ENCODE peak calls at places on chromosomes 7 and 10, in six cellular contexts. One of them, this sample, is unnamed.

GRCh38 chr10:116183733-116184447 is 89.1 kb downstream of the GFRA1 start:
- DNase-seq in tibial nerve: no peak
- DNase-seq in body of pancreas: peak; percentile 28
- DNase-seq in HepG2: no peak
- DNase-seq in testis: peak; percentile 21
- DNase-seq in H54: peak; percentile 27
- DNase-seq in this sample: no peak

GRCh38 chr10:484441-484924 is 205.0 kb downstream of the DIP2C start:
- DNase-seq in tibial nerve: no peak
- DNase-seq in body of pancreas: peak; percentile 34
- DNase-seq in HepG2: no peak
- DNase-seq in testis: no peak
- DNase-seq in H54: peak; percentile 45
- DNase-seq in this sample: no peak

GRCh38 chr10:84352251-84352842 is 24.0 kb downstream of the CCSER2 start:
- DNase-seq in tibial nerve: peak; percentile 40
- DNase-seq in body of pancreas: peak; percentile 70
- DNase-seq in HepG2: peak; percentile 45
- DNase-seq in testis: peak; percentile 74
- DNase-seq in H54: peak; percentile 72
- DNase-seq in this sample: peak; percentile 47

GRCh38 chr10:119680050-119680449 is 28.9 kb downstream of the BAG3 start:
- DNase-seq in tibial nerve: no peak
- DNase-seq in body of pancreas: no peak
- DNase-seq in HepG2: no peak
- DNase-seq in testis: no peak
- DNase-seq in H54: peak; percentile 78
- DNase-seq in this sample: no peak

GRCh38 chr7:148884049-148884298 is at the start of gene EZH2:
- DNase-seq in tibial nerve: no peak
- DNase-seq in body of pancreas: no peak
- DNase-seq in HepG2: no peak
- DNase-seq in testis: no peak
- DNase-seq in H54: no peak
- DNase-seq in this sample: no peak

GRCh38 chr7:152959610-152960009 is 200.1 kb downstream of the ACTR3B start:
- DNase-seq in tibial nerve: no peak
- DNase-seq in body of pancreas: no peak
- DNase-seq in HepG2: no peak
- DNase-seq in testis: no peak
- DNase-seq in H54: no peak
- DNase-seq in this sample: no peak

GRCh38 chr7:19146699-19147098 is 1.5 kb upstream of the FERD3L start:
- DNase-seq in tibial nerve: no peak
- DNase-seq in body of pancreas: no peak
- DNase-seq in HepG2: no peak
- DNase-seq in testis: no peak
- DNase-seq in H54: peak; percentile 18
- DNase-seq in this sample: peak; percentile 0

GRCh38 chr10:60453031-60453430 is 63.4 kb upstream of the ANK3 start:
- DNase-seq in tibial nerve: no peak
- DNase-seq in body of pancreas: no peak
- DNase-seq in HepG2: no peak
- DNase-seq in testis: no peak
- DNase-seq in H54: no peak
- DNase-seq in this sample: no peak

GRCh38 chr10:43255644-43256431 is 11.0 kb downstream of the RASGEF1A start:
- DNase-seq in tibial nerve: no peak
- DNase-seq in body of pancreas: no peak
- DNase-seq in HepG2: peak; percentile 24
- DNase-seq in testis: peak; percentile 44
- DNase-seq in H54: peak; percentile 68
- DNase-seq in this sample: peak; percentile 26

GRCh38 chr7:157855452-157856213 is 518.8 kb downstream of the DNAJB6 start:
- DNase-seq in tibial nerve: no peak
- DNase-seq in body of pancreas: no peak
- DNase-seq in HepG2: no peak
- DNase-seq in testis: no peak
- DNase-seq in H54: no peak
- DNase-seq in this sample: no peak

GRCh38 chr10:93436577-93436976 is 45.6 kb downstream of the MYOF start:
- DNase-seq in tibial nerve: peak; percentile 69
- DNase-seq in body of pancreas: peak; percentile 51
- DNase-seq in HepG2: no peak
- DNase-seq in testis: peak; percentile 65
- DNase-seq in H54: peak; percentile 38
- DNase-seq in this sample: no peak

GRCh38 chr7:150442811-150443210 is 7.6 kb upstream of the GIMAP8 start:
- DNase-seq in tibial nerve: no peak
- DNase-seq in body of pancreas: no peak
- DNase-seq in HepG2: no peak
- DNase-seq in testis: no peak
- DNase-seq in H54: no peak
- DNase-seq in this sample: no peak

GRCh38 chr7:131327626-131328386 is at the start of gene MKLN1:
- DNase-seq in tibial nerve: peak; percentile 91
- DNase-seq in body of pancreas: peak; percentile 94
- DNase-seq in HepG2: peak; percentile 68
- DNase-seq in testis: peak; percentile 95
- DNase-seq in H54: peak; percentile 72
- DNase-seq in this sample: peak; percentile 94

GRCh38 chr7:2201686-2202360 is 30.9 kb downstream of the MAD1L1 start:
- DNase-seq in tibial nerve: no peak
- DNase-seq in body of pancreas: no peak
- DNase-seq in HepG2: no peak
- DNase-seq in testis: no peak
- DNase-seq in H54: no peak
- DNase-seq in this sample: no peak

GRCh38 chr7:149823191-149823630 is 15.0 kb upstream of the ZNF862 start:
- DNase-seq in tibial nerve: no peak
- DNase-seq in body of pancreas: no peak
- DNase-seq in HepG2: no peak
- DNase-seq in testis: no peak
- DNase-seq in H54: no peak
- DNase-seq in this sample: no peak

GRCh38 chr7:151694828-151695580 is 175.3 kb upstream of the RHEB start:
- DNase-seq in tibial nerve: no peak
- DNase-seq in body of pancreas: peak; percentile 45
- DNase-seq in HepG2: peak; percentile 40
- DNase-seq in testis: no peak
- DNase-seq in H54: no peak
- DNase-seq in this sample: no peak

GRCh38 chr7:93923291-93923690 is 1.8 kb downstream of the GNG11 start:
- DNase-seq in tibial nerve: no peak
- DNase-seq in body of pancreas: no peak
- DNase-seq in HepG2: no peak
- DNase-seq in testis: no peak
- DNase-seq in H54: no peak
- DNase-seq in this sample: no peak

DNA sequence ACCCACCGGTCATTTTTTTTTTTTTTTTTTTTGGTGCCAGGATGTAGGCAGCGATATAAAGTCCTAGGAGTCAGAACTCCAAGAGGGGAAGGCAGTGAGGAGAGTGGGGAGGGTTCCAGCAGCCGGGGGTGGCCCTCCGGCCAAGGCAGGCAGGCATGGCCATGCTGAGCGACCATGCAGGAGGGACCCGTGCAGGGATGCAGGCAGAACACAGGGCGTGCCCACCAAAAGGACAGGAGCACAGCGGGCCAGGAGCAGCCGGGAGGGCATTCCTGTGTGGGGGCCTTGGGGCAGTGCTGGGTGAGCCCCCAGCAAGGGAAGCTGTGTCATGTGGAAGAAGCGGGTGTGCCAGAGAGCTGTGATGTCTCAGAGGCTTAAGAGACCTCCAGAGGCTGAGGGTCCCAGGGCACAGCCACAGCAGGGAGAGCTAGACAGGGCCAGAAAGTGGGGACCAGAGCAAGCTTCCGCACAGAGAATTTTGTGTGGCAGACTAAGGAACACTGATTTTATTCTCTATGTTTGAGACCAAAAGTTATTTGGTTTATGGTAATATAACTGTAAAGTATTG is 5.7 kb downstream of the ZFAND2A start:
- DNase-seq in tibial nerve: no peak
- DNase-seq in body of pancreas: no peak
- DNase-seq in HepG2: no peak
- DNase-seq in testis: no peak
- DNase-seq in H54: no peak
- DNase-seq in this sample: no peak
- TF ChIP-seq POLR2A in tibial nerve: no peak
- TF ChIP-seq POLR2A in body of pancreas: no peak
- TF ChIP-seq POLR2A in HepG2: no peak
- TF ChIP-seq POLR2A in testis: no peak
- TF ChIP-seq POLR2A in H54: no peak
- TF ChIP-seq POLR2A in this sample: no peak

GRCh38 chr7:98617960-98618418 is 904 bp downstream of the NPTX2 start:
- DNase-seq in tibial nerve: no peak
- DNase-seq in body of pancreas: no peak
- DNase-seq in HepG2: no peak
- DNase-seq in testis: no peak
- DNase-seq in H54: no peak
- DNase-seq in this sample: no peak

GRCh38 chr7:98616381-98617050 is 569 bp upstream of the NPTX2 start:
- DNase-seq in tibial nerve: no peak
- DNase-seq in body of pancreas: peak; percentile 30
- DNase-seq in HepG2: no peak
- DNase-seq in testis: peak; percentile 40
- DNase-seq in H54: no peak
- DNase-seq in this sample: no peak

GRCh38 chr7:98618786-98619185 is 1.7 kb downstream of the NPTX2 start:
- DNase-seq in tibial nerve: no peak
- DNase-seq in body of pancreas: peak; percentile 79
- DNase-seq in HepG2: no peak
- DNase-seq in testis: no peak
- DNase-seq in H54: no peak
- DNase-seq in this sample: no peak

GRCh38 chr7:98619450-98620321 is 2.6 kb downstream of the NPTX2 start:
- DNase-seq in tibial nerve: no peak
- DNase-seq in body of pancreas: peak; percentile 94
- DNase-seq in HepG2: peak; percentile 69
- DNase-seq in testis: peak; percentile 34
- DNase-seq in H54: peak; percentile 43
- DNase-seq in this sample: no peak

GRCh38 chr7:98617051-98617959 is at the start of gene NPTX2:
- DNase-seq in tibial nerve: no peak
- DNase-seq in body of pancreas: peak; percentile 82
- DNase-seq in HepG2: no peak
- DNase-seq in testis: peak; percentile 93
- DNase-seq in H54: no peak
- DNase-seq in this sample: peak; percentile 36
- TF ChIP-seq POLR2A in tibial nerve: peak; percentile 71
- TF ChIP-seq POLR2A in body of pancreas: peak; percentile 87
- TF ChIP-seq POLR2A in HepG2: no peak
- TF ChIP-seq POLR2A in testis: peak; percentile 90
- TF ChIP-seq POLR2A in H54: no peak
- TF ChIP-seq POLR2A in this sample: no peak

GRCh38 chr10:123392182-123392930 is 238.2 kb downstream of the BUB3 start:
- DNase-seq in tibial nerve: no peak
- DNase-seq in body of pancreas: no peak
- DNase-seq in HepG2: no peak
- DNase-seq in testis: no peak
- DNase-seq in H54: no peak
- DNase-seq in this sample: no peak
- TF ChIP-seq POLR2A in tibial nerve: no peak
- TF ChIP-seq POLR2A in body of pancreas: no peak
- TF ChIP-seq POLR2A in HepG2: no peak
- TF ChIP-seq POLR2A in testis: no peak
- TF ChIP-seq POLR2A in H54: no peak
- TF ChIP-seq POLR2A in this sample: no peak

DNA sequence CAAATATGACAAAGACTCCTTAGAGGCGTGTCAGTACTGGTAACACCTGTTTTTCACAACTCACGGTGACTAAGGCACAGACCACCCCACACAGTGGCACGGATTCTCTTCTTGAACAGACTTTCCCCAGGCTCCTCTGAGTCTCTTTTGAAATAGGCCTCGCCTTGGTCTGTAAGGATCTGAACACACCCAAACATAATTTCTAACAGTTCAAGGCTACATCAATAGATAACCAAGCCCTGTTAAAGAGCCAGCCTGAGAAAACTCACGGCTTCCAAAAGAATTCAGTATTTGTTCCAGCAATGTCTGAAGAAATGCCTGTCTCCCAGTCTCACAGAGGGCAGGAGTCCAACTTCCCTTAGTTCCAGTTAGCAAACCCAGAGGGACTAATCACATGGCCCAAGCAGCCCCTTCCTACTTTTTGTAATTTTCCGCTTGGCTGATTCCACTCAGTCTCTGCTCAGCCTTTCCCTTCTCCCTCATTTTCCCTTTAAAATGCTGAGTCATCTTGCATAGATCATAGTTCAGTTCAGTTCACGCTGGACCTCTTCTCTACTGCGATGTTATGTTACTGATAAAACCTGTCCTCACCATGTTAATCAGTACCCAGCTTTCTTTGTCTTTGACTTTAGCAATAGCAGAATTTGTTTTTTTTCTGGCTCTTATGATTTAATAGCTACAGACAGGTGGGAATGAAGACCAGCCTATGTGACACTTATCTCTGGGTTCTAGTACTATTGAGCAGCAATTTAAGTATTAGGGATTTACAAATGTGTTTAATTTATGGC is 22.6 kb upstream of the AKR1C3 start:
- DNase-seq in tibial nerve: peak; percentile 86
- DNase-seq in body of pancreas: peak; percentile 95
- DNase-seq in HepG2: peak; percentile 100
- DNase-seq in testis: peak; percentile 83
- DNase-seq in H54: no peak
- DNase-seq in this sample: peak; percentile 91
- TF ChIP-seq POLR2A in tibial nerve: no peak
- TF ChIP-seq POLR2A in body of pancreas: no peak
- TF ChIP-seq POLR2A in HepG2: peak; percentile 12
- TF ChIP-seq POLR2A in testis: no peak
- TF ChIP-seq POLR2A in H54: no peak
- TF ChIP-seq POLR2A in this sample: peak; percentile 43

GRCh38 chr10:126062132-126063032 is 166.0 kb downstream of the FANK1 start:
- DNase-seq in tibial nerve: peak; percentile 88
- DNase-seq in body of pancreas: peak; percentile 82
- DNase-seq in HepG2: no peak
- DNase-seq in testis: peak; percentile 58
- DNase-seq in H54: peak; percentile 53
- DNase-seq in this sample: no peak
- TF ChIP-seq POLR2A in tibial nerve: no peak
- TF ChIP-seq POLR2A in body of pancreas: no peak
- TF ChIP-seq POLR2A in HepG2: no peak
- TF ChIP-seq POLR2A in testis: no peak
- TF ChIP-seq POLR2A in H54: no peak
- TF ChIP-seq POLR2A in this sample: peak; percentile 19

GRCh38 chr7:21717323-21717722 is 174.5 kb downstream of the DNAH11 start:
- DNase-seq in tibial nerve: no peak
- DNase-seq in body of pancreas: no peak
- DNase-seq in HepG2: no peak
- DNase-seq in testis: no peak
- DNase-seq in H54: no peak
- DNase-seq in this sample: no peak
- TF ChIP-seq POLR2A in tibial nerve: no peak
- TF ChIP-seq POLR2A in body of pancreas: no peak
- TF ChIP-seq POLR2A in HepG2: no peak
- TF ChIP-seq POLR2A in testis: no peak
- TF ChIP-seq POLR2A in H54: no peak
- TF ChIP-seq POLR2A in this sample: no peak